ENCODE peak calls at places on chromosomes 16 and 17, in six cellular contexts. K, R, W, I, D and Z are unnamed samples.
A peak's percentile ranks its signal among the peaks of the same experiment; 100 is the strongest.

GRCh38 chr16:15961060-15961511 is 11.7 kb downstream of the ABCC1 start:
- DNase-seq in K (no peak), R (no peak), W (no peak), I (no peak), D (no peak), Z (no peak)

GRCh38 chr17:69503711-69504110 is 89.2 kb downstream of the MAP2K6 start:
- DNase-seq in K (no peak), R (no peak), W (no peak), I (no peak), D (no peak), Z (no peak)

GRCh38 chr17:10435096-10435495 is 13.3 kb upstream of the MYH8 start:
- DNase-seq in K (no peak), R (no peak), W (no peak), I (no peak), D (no peak), Z (no peak)

GRCh38 chr16:18800674-18801196 is 614 bp downstream of the ARL6IP1 start:
- DNase-seq in K (no peak), R (no peak), W (no peak), I (no peak), D (no peak), Z (peak; percentile 43)

GRCh38 chr17:79444226-79444625 is 166.6 kb downstream of the RBFOX3 start:
- DNase-seq in K (no peak), R (no peak), W (no peak), I (no peak), D (no peak), Z (no peak)

GRCh38 chr17:78580277-78580804 is 3.1 kb upstream of the DNAH17 start:
- DNase-seq in K (no peak), R (no peak), W (no peak), I (peak; percentile 9), D (no peak), Z (no peak)

GRCh38 chr16:75754126-75754525 is 27.8 kb upstream of the CPHXL start:
- DNase-seq in K (peak; percentile 41), R (peak; percentile 15), W (no peak), I (no peak), D (no peak), Z (peak; percentile 63)

GRCh38 chr16:20806168-20807050 is at the start of the genes ERI2 and REXO5:
- DNase-seq in K (peak; percentile 93), R (peak; percentile 84), W (peak; percentile 92), I (peak; percentile 94), D (peak; percentile 96), Z (peak; percentile 92)

GRCh38 chr16:86510465-86511261 is at the start of gene FOXF1:
- DNase-seq in K (no peak), R (peak; percentile 69), W (no peak), I (peak; percentile 50), D (peak; percentile 14), Z (no peak)

GRCh38 chr17:32299579-32300158 is 34.0 kb downstream of the RHBDL3 start:
- DNase-seq in K (no peak), R (no peak), W (no peak), I (no peak), D (no peak), Z (no peak)

GRCh38 chr16:87465306-87465705 is 27.5 kb downstream of the ZCCHC14 start:
- DNase-seq in K (peak; percentile 90), R (peak; percentile 52), W (peak; percentile 90), I (peak; percentile 93), D (peak; percentile 75), Z (no peak)

GRCh38 chr16:76639685-76640289 is 362.6 kb downstream of the CNTNAP4 start:
- DNase-seq in K (no peak), R (no peak), W (no peak), I (no peak), D (peak; percentile 4), Z (peak; percentile 64)

GRCh38 chr16:27217256-27217655 is 13.9 kb downstream of the KDM8 start:
- DNase-seq in K (no peak), R (no peak), W (no peak), I (no peak), D (no peak), Z (no peak)

GRCh38 chr16:66028505-66029216 is 337.8 kb upstream of the CDH5 start:
- DNase-seq in K (no peak), R (peak; percentile 42), W (no peak), I (no peak), D (no peak), Z (no peak)

GRCh38 chr17:80706454-80706853 is 161.8 kb downstream of the RPTOR start:
- DNase-seq in K (no peak), R (no peak), W (no peak), I (no peak), D (no peak), Z (no peak)

GRCh38 chr16:63331111-63331510 is 1294.9 kb upstream of the CDH8 start:
- DNase-seq in K (no peak), R (no peak), W (no peak), I (no peak), D (no peak), Z (no peak)

GRCh38 chr17:40330850-40331470 is 22.0 kb downstream of the RARA start:
- DNase-seq in K (no peak), R (no peak), W (no peak), I (peak; percentile 56), D (no peak), Z (no peak)

GRCh38 chr16:14399397-14400284 is 230.4 kb downstream of the PARN start:
- DNase-seq in K (no peak), R (no peak), W (no peak), I (peak; percentile 82), D (no peak), Z (peak; percentile 74)

GRCh38 chr17:51372345-51373004 is 112.1 kb downstream of the UTP18 start:
- DNase-seq in K (no peak), R (no peak), W (no peak), I (no peak), D (peak; percentile 94), Z (peak; percentile 82)

GRCh38 chr17:36994438-36994837 is 45.7 kb downstream of the AATF start:
- DNase-seq in K (no peak), R (no peak), W (no peak), I (no peak), D (no peak), Z (no peak)

GRCh38 chr16:52912565-52913173 is 140.0 kb downstream of the CHD9NB start:
- DNase-seq in K (peak; percentile 85), R (peak; percentile 6), W (peak; percentile 67), I (peak; percentile 51), D (peak; percentile 47), Z (peak; percentile 75)

GRCh38 chr16:74071996-74072559 is 224.5 kb upstream of the PSMD7 start:
- DNase-seq in K (no peak), R (no peak), W (no peak), I (no peak), D (no peak), Z (no peak)

GRCh38 chr17:55053855-55054254 is 85.3 kb downstream of the STXBP4 start:
- DNase-seq in K (no peak), R (no peak), W (no peak), I (no peak), D (no peak), Z (no peak)

GRCh38 chr17:6554871-6555330 is 1.5 kb downstream of the PITPNM3 start:
- DNase-seq in K (peak; percentile 42), R (no peak), W (no peak), I (no peak), D (no peak), Z (no peak)
- H3K4me3 ChIP-seq in K (peak overlapping the region; percentile 74), R (no peak overlapping the region), W (peak overlapping the region; percentile 65), I (peak overlapping the region; percentile 66), D (no peak overlapping the region), Z (no peak overlapping the region)

GRCh38 chr16:67989322-67990017 is 9.2 kb upstream of the DPEP3 start:
- DNase-seq in K (no peak), R (no peak), W (no peak), I (peak; percentile 72), D (no peak), Z (no peak)

GRCh38 chr16:67988675-67989074 is 8.4 kb upstream of the DPEP3 start:
- DNase-seq in K (no peak), R (no peak), W (no peak), I (no peak), D (no peak), Z (no peak)

GRCh38 chr16:67987460-67988160 is 7.3 kb upstream of the DPEP3 start:
- DNase-seq in K (no peak), R (no peak), W (no peak), I (peak; percentile 84), D (no peak), Z (no peak)

GRCh38 chr16:67990018-67990386 is 9.3 kb downstream of the DPEP2 start:
- DNase-seq in K (no peak), R (no peak), W (no peak), I (no peak), D (no peak), Z (no peak)

DNA sequence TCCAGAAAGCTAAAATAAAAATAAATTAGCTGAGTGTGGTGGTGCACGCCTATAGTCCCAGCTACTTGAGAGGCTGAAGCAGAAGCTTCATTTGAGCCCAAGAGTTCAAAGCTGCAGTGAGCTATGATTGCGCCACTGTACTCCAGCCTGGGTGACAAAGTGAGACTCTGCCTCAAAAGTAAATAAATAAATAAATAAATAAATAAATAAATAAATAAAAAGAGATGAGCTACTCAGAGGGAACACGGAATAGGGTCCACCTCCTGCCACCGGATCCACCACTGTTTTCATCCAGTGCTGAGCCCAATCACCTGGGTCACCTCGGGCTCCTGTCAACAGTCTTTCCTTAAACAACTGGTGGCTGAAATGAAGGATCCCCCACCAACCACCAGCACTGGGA is 6.7 kb upstream of the DPEP3 start:
- DNase-seq in K (no peak), R (no peak), W (no peak), I (no peak), D (no peak), Z (no peak)
- TF ChIP-seq CTCF in K (no peak), R (no peak), W (no peak), I (no peak), D (no peak), Z (no peak)

DNA sequence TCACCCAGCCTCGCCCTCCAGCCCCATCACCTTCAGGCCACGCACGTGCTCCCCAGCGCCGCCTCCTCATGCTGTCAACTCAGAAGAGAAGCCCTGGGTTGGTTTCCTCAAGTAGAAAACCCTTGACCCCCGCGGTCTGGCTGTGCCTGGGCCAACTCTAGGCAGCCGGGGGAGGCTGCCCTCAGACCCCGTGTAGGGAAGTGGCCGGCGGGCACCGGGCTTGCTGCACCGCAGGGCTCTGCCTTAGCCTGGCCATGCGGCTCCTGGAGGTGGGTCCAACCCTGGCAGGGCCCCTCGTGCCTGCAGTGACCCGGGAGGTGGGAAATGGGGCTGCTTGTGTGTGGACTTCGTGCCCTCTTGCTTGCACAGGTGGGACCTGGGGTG is 149.9 kb upstream of the GSE1 start:
- DNase-seq in K (no peak), R (no peak), W (no peak), I (no peak), D (peak; percentile 11), Z (peak; percentile 29)
- H3K4me3 ChIP-seq in K (peak overlapping the region; percentile 38), R (no peak overlapping the region), W (peak overlapping the region; percentile 34), I (peak overlapping the region; percentile 42), D (no peak overlapping the region), Z (peak overlapping the region; percentile 40)

DNA sequence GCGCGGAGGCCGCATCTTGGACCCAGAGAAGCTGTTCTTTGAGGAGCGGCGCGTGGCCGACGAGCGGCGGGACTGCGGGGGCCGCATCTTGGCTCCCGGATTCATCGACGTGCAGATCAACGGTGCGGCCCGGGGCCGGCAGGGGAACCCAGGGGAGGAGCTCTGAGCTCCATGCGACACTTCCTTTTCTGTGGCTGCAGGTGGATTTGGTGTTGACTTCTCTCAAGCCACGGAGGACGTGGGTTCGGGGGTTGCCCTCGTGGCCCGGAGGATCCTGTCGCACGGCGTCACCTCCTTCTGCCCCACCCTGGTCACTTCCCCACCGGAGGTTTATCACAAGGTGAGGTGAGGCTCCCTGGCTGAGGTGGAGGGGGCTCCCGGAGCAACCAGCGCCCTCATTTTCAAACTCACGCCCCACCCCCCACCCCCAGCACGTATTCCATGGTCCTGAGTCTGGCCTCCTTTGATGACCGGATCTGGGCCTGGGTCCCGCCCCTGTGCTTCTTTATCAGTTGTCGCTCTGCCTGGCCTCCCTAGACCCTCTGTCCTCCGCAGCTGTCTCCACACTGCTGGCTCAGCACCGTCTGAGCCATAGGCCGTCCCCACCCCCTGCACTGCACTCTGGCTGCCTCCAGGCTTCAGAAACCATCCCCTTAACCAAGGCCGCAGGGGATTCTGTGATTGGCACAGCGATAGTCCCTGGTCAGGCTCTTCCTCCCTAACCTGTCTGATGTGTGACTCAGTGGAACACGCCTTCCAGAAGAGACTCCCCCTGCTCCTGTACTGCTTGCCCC is 810 bp downstream of the AMDHD2 start:
- DNase-seq in K (peak; percentile 50), R (no peak), W (peak; percentile 68), I (peak; percentile 67), D (peak; percentile 64), Z (no peak)
- TF ChIP-seq CTCF in K (no peak), R (no peak), W (no peak), I (no peak), D (no peak), Z (no peak)